ENCODE peak calls at places on chromosomes 7 and 10, in nine cellular contexts. B is ureter, L is GM23338, K is prostate gland, A is MCF 10A, Y is activated T-cell treated with anti-CD3 and anti-CD28 coated beads for 4 hours, N is cardiac muscle cell, F is fibroblast of the conjunctiva, C is neuronal stem cell. U is an unnamed sample.
A peak's percentile ranks its signal among the peaks of the same experiment; 100 is the strongest.

GRCh38 chr7:74174606-74175082 is 488 bp downstream of the EIF4H start:
- DNase-seq in B (peak; percentile 48), L (peak; percentile 65), K (peak; percentile 20), A (peak; percentile 55), Y (peak; percentile 9), N (peak; percentile 73), F (peak; percentile 31), C (peak; percentile 24), U (no peak)

GRCh38 chr10:93993782-93994668 is at the start of gene PLCE1:
- DNase-seq in B (peak; percentile 46), L (peak; percentile 67), K (peak; percentile 23), A (no peak), Y (no peak), N (peak; percentile 80), F (no peak), C (peak; percentile 47), U (no peak)

GRCh38 chr10:97355571-97355975 is 21.0 kb upstream of the FRAT2 start:
- DNase-seq in B (no peak), L (peak; percentile 74), K (peak; percentile 35), A (peak; percentile 27), Y (no peak), N (peak; percentile 36), F (no peak), C (no peak), U (no peak)

GRCh38 chr7:114048386-114049235 is 129.8 kb upstream of the PPP1R3A start:
- DNase-seq in B (no peak), L (peak; percentile 23), K (no peak), A (peak; percentile 17), Y (no peak), N (no peak), F (no peak), C (no peak), U (no peak)

GRCh38 chr10:36488579-36488978 is 636.8 kb upstream of the ANKRD30A start:
- DNase-seq in B (no peak), L (no peak), K (no peak), A (no peak), Y (no peak), N (no peak), F (no peak), C (no peak), U (no peak)

GRCh38 chr7:35035511-35035921 is 1.8 kb downstream of the DPY19L1 start:
- DNase-seq in B (no peak), L (peak; percentile 60), K (peak; percentile 11), A (peak; percentile 58), Y (no peak), N (peak; percentile 35), F (no peak), C (no peak), U (no peak)

GRCh38 chr7:92831716-92832622 is 4.4 kb downstream of the CDK6 start:
- DNase-seq in B (no peak), L (peak; percentile 65), K (no peak), A (peak; percentile 72), Y (no peak), N (no peak), F (peak; percentile 64), C (no peak), U (peak; percentile 45)

GRCh38 chr7:98733036-98733435 is 116.0 kb downstream of the NPTX2 start:
- DNase-seq in B (no peak), L (peak; percentile 93), K (no peak), A (peak; percentile 61), Y (no peak), N (no peak), F (no peak), C (no peak), U (no peak)

GRCh38 chr10:58488921-58489320 is 23.8 kb upstream of the BICC1 start:
- DNase-seq in B (no peak), L (no peak), K (no peak), A (peak; percentile 63), Y (no peak), N (no peak), F (no peak), C (no peak), U (no peak)

GRCh38 chr10:24925799-24926198 is 26.6 kb downstream of the PRTFDC1 start:
- DNase-seq in B (no peak), L (no peak), K (no peak), A (no peak), Y (no peak), N (no peak), F (no peak), C (no peak), U (no peak)

GRCh38 chr7:157336383-157337315 is at the start of gene DNAJB6:
- DNase-seq in B (peak; percentile 95), L (peak; percentile 94), K (peak; percentile 91), A (peak; percentile 90), Y (peak; percentile 93), N (peak; percentile 96), F (peak; percentile 85), C (peak; percentile 93), U (peak; percentile 72)

GRCh38 chr10:68560201-68560915 is at the start of gene TET1:
- DNase-seq in B (peak; percentile 57), L (peak; percentile 96), K (no peak), A (peak; percentile 39), Y (no peak), N (peak; percentile 84), F (no peak), C (peak; percentile 90), U (no peak)

GRCh38 chr7:133486-133885 is 58.9 kb upstream of the FAM20C start:
- DNase-seq in B (peak; percentile 38), L (no peak), K (no peak), A (no peak), Y (no peak), N (no peak), F (no peak), C (no peak), U (no peak)

GRCh38 chr10:132742167-132742836 is 43.6 kb downstream of the NKX6-2 start:
- DNase-seq in B (no peak), L (peak; percentile 34), K (no peak), A (no peak), Y (no peak), N (no peak), F (no peak), C (no peak), U (no peak)

GRCh38 chr7:31368620-31369019 is 28.1 kb upstream of the NEUROD6 start:
- DNase-seq in B (no peak), L (no peak), K (no peak), A (no peak), Y (no peak), N (no peak), F (no peak), C (no peak), U (no peak)

GRCh38 chr10:6083523-6084475 is 5.0 kb upstream of the RBM17 start:
- DNase-seq in B (no peak), L (no peak), K (no peak), A (no peak), Y (peak; percentile 50), N (no peak), F (no peak), C (no peak), U (no peak)

GRCh38 chr10:6055929-6056328 is 6.2 kb downstream of the IL2RA start:
- DNase-seq in B (no peak), L (no peak), K (no peak), A (no peak), Y (no peak), N (no peak), F (no peak), C (no peak), U (no peak)

GRCh38 chr7:42742321-42742720 is 169.5 kb downstream of the C7orf25 start:
- DNase-seq in B (no peak), L (no peak), K (no peak), A (no peak), Y (no peak), N (no peak), F (no peak), C (no peak), U (no peak)

GRCh38 chr7:34158311-34158710 is 253.0 kb downstream of the BMPER start:
- DNase-seq in B (no peak), L (no peak), K (peak; percentile 76), A (no peak), Y (no peak), N (no peak), F (no peak), C (no peak), U (no peak)

GRCh38 chr7:1430056-1430845 is 29.0 kb downstream of the MICALL2 start:
- DNase-seq in B (no peak), L (no peak), K (no peak), A (no peak), Y (no peak), N (no peak), F (no peak), C (no peak), U (no peak)

GRCh38 chr10:14181197-14181936 is 149.4 kb downstream of the FRMD4A start:
- DNase-seq in B (no peak), L (no peak), K (no peak), A (no peak), Y (no peak), N (no peak), F (no peak), C (no peak), U (no peak)

GRCh38 chr10:80619036-80619435 is 81.3 kb downstream of the SH2D4B start:
- DNase-seq in B (peak; percentile 23), L (no peak), K (no peak), A (peak; percentile 70), Y (no peak), N (no peak), F (no peak), C (no peak), U (no peak)

GRCh38 chr7:132650498-132650897 is 74.2 kb upstream of the PLXNA4 start:
- DNase-seq in B (no peak), L (peak; percentile 52), K (no peak), A (peak; percentile 23), Y (no peak), N (no peak), F (no peak), C (no peak), U (peak; percentile 40)

GRCh38 chr7:31734456-31734855 is 47.4 kb downstream of the PPP1R17 start:
- DNase-seq in B (no peak), L (no peak), K (no peak), A (peak; percentile 32), Y (no peak), N (no peak), F (no peak), C (no peak), U (no peak)

GRCh38 chr7:47757946-47758371 is 176.0 kb upstream of the TNS3 start:
- DNase-seq in B (peak; percentile 72), L (no peak), K (peak; percentile 64), A (peak; percentile 82), Y (no peak), N (no peak), F (peak; percentile 86), C (no peak), U (peak; percentile 42)

GRCh38 chr7:101901661-101902491 is 84.5 kb downstream of the CUX1 start:
- DNase-seq in B (no peak), L (no peak), K (no peak), A (no peak), Y (no peak), N (no peak), F (no peak), C (no peak), U (no peak)

GRCh38 chr7:112665709-112666108 is 124.5 kb downstream of the TMEM168 start:
- DNase-seq in B (no peak), L (peak; percentile 62), K (no peak), A (peak; percentile 18), Y (no peak), N (peak; percentile 71), F (peak; percentile 6), C (peak; percentile 14), U (no peak)

GRCh38 chr10:13613519-13613918 is 26.8 kb downstream of the PRPF18 start:
- DNase-seq in B (no peak), L (peak; percentile 50), K (peak; percentile 9), A (peak; percentile 8), Y (no peak), N (peak; percentile 20), F (peak; percentile 49), C (no peak), U (no peak)

GRCh38 chr10:61993676-61994401 is 92.3 kb downstream of the ARID5B start:
- DNase-seq in B (no peak), L (no peak), K (no peak), A (peak; percentile 11), Y (no peak), N (no peak), F (peak; percentile 64), C (no peak), U (no peak)

GRCh38 chr7:123271231-123271630 is 71.5 kb upstream of the SLC13A1 start:
- DNase-seq in B (no peak), L (no peak), K (no peak), A (peak; percentile 33), Y (no peak), N (no peak), F (peak; percentile 30), C (no peak), U (no peak)

GRCh38 chr10:72616716-72617115 is 9.2 kb downstream of the MICU1 start:
- DNase-seq in B (no peak), L (no peak), K (no peak), A (no peak), Y (no peak), N (no peak), F (no peak), C (no peak), U (no peak)

U was measured in amniotic stem cell.